ENCODE peak calls at places on chromosome 6, in eight cellular contexts. Q is heart left ventricle, L is Calu3, C is adrenal gland, R is GM13976, V is neural crest cell, Z is cardiac fibroblast, A is AG09319. D is an unnamed sample.
A peak's percentile ranks its signal among the peaks of the same experiment; 100 is the strongest.

GRCh38 chr6:72218125-72218524 is 331.8 kb downstream of the RIMS1 start:
- DNase-seq in V (peak; percentile 41), C (no peak), A (no peak), Z (peak; percentile 41), R (peak; percentile 8), L (peak; percentile 57), Q (no peak), D (no peak)

GRCh38 chr6:170177383-170178265 is 113.3 kb downstream of the DLL1 start:
- DNase-seq in L (no peak), Z (no peak), A (no peak), C (peak; percentile 20), Q (no peak), R (no peak), V (no peak), D (no peak)

GRCh38 chr6:15441215-15441868 is 195.5 kb downstream of the JARID2 start:
- DNase-seq in C (peak; percentile 34), Q (peak; percentile 35), Z (peak; percentile 87), V (peak; percentile 52), A (peak; percentile 57), L (peak; percentile 39), R (peak; percentile 51), D (no peak)

GRCh38 chr6:29745386-29745785 is 22.2 kb downstream of the HLA-F start:
- DNase-seq in L (no peak), Q (no peak), R (no peak), A (no peak), C (no peak), Z (no peak), V (no peak), D (no peak)

GRCh38 chr6:118344014-118344670 is 204.0 kb upstream of the PLN start:
- DNase-seq in L (no peak), A (no peak), R (no peak), C (no peak), V (no peak), Q (no peak), Z (no peak), D (no peak)

GRCh38 chr6:95545226-95545625 is 32.1 kb upstream of the MANEA start:
- DNase-seq in L (no peak), V (no peak), R (no peak), C (peak; percentile 14), Q (no peak), Z (peak; percentile 57), A (no peak), D (no peak)

GRCh38 chr6:617485-618100 is 39.3 kb downstream of the HUS1B start:
- DNase-seq in A (no peak), L (no peak), Z (no peak), R (no peak), V (no peak), C (no peak), Q (no peak), D (no peak)

GRCh38 chr6:53986165-53986720 is 125.0 kb upstream of the MLIP start:
- DNase-seq in A (peak; percentile 41), V (peak; percentile 15), R (peak; percentile 18), L (peak; percentile 61), C (peak; percentile 36), Z (peak; percentile 74), Q (peak; percentile 31), D (peak; percentile 68)

GRCh38 chr6:139124887-139125672 is 9.8 kb upstream of the HECA start:
- DNase-seq in Q (peak; percentile 60), L (peak; percentile 39), Z (peak; percentile 87), V (no peak), R (peak; percentile 45), A (no peak), C (peak; percentile 78), D (no peak)

GRCh38 chr6:28161410-28162079 is 19.9 kb downstream of the ZKSCAN8 start:
- DNase-seq in A (no peak), L (peak; percentile 56), C (peak; percentile 80), Q (peak; percentile 81), Z (peak; percentile 62), R (peak; percentile 90), V (peak; percentile 28), D (no peak)

GRCh38 chr6:2891768-2892170 is 11.3 kb downstream of the SERPINB9 start:
- DNase-seq in C (no peak), Z (no peak), V (no peak), R (peak; percentile 74), A (no peak), L (no peak), Q (no peak), D (peak; percentile 63)

GRCh38 chr6:136657629-136658028 is 107.4 kb upstream of the MAP7 start:
- DNase-seq in Q (no peak), L (no peak), C (no peak), R (no peak), Z (peak; percentile 50), V (no peak), A (no peak), D (no peak)

GRCh38 chr6:153537422-153537821 is 406.3 kb upstream of the RGS17 start:
- DNase-seq in Q (no peak), V (no peak), Z (no peak), A (no peak), R (no peak), L (no peak), C (no peak), D (no peak)

GRCh38 chr6:141107562-141108160 is 1025.1 kb upstream of the GJE1 start:
- DNase-seq in V (no peak), C (no peak), Z (peak; percentile 85), L (peak; percentile 6), R (no peak), Q (no peak), A (no peak), D (no peak)

GRCh38 chr6:88983532-88983931 is 20.1 kb upstream of the RNGTT start:
- DNase-seq in Q (no peak), R (no peak), L (peak; percentile 51), Z (peak; percentile 64), V (peak; percentile 14), C (peak; percentile 34), A (no peak), D (no peak)

GRCh38 chr6:56628105-56628504 is 14.6 kb downstream of the DST start:
- DNase-seq in Z (no peak), C (no peak), R (no peak), V (no peak), A (no peak), Q (no peak), L (no peak), D (no peak)

GRCh38 chr6:81938014-81938761 is 185.7 kb upstream of the TENT5A start:
- DNase-seq in C (no peak), V (no peak), A (peak; percentile 62), L (peak; percentile 58), Q (no peak), R (no peak), Z (peak; percentile 96), D (no peak)

GRCh38 chr6:11233936-11234573 is 1.6 kb upstream of the NEDD9 start:
- DNase-seq in L (no peak), C (no peak), V (no peak), R (no peak), A (no peak), Z (no peak), Q (no peak), D (no peak)

GRCh38 chr6:34457392-34457746 is 8.5 kb upstream of the PACSIN1 start:
- DNase-seq in A (no peak), R (no peak), Q (no peak), Z (no peak), C (no peak), L (no peak), V (no peak), D (no peak)

DNA sequence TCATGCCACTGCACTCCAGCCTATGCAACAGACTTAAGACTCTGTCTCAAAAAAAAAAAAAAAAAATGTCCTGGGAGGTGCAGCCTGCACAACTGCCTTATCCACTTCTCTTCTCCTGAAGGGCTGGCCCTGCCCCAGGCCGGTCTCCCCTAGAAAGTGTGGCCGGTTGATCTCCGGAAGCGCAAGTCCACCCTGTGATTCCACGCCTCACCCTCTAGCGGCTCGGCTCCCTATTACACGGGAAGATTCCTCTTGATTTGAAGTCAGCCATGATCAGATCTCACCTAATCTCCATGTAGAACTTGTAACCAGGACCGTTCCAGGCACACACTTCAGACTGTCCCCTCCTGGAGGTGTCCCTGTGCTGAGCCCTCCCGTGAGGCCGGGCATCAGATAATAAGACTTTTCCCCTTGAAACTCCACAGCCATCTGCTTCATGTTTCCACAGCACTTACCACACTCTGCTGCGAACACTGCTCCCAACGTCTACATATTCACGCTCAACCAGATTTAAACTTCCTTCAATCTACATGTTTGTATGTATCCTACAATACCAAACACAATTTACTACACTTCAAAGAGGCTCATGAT is 49.3 kb upstream of the RPS6KA2 start:
- DNase-seq in Q (no peak), A (no peak), C (no peak), Z (no peak), V (no peak), R (no peak), L (no peak), D (no peak)
- TF ChIP-seq CTCF in Q (no peak), A (no peak), C (no peak), Z (no peak), V (no peak), R (no peak), L (no peak), D (no peak)

GRCh38 chr6:134446228-134446848 is 128.4 kb upstream of the SGK1 start:
- DNase-seq in V (no peak), L (no peak), R (no peak), A (peak; percentile 95), Z (peak; percentile 51), Q (no peak), C (no peak), D (peak; percentile 71)
- TF ChIP-seq CTCF in V (no peak), L (no peak), R (no peak), A (no peak), Z (no peak), Q (no peak), C (no peak), D (no peak)

DNA sequence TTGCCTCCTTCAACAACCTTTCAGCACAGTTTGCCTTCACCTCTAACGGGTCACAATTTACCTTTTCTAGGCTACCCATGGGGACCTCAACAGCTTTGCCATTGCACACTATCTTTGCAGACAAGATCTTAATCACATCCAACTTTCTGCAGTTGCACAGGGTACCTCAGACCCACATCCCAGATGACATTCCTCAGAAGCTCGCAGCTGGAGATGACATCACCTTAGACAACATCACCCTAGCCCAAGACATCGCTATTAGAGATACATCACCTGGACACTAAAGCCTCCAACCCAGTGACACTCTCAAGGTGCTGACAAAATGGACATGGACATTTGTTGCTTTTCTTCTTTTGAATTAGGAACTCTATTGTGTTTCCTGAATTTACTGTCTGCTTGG is 38.6 kb upstream of the RPP40 start:
- DNase-seq in V (no peak), L (no peak), Q (no peak), C (no peak), A (no peak), R (no peak), Z (no peak), D (no peak)
- TF ChIP-seq CTCF in V (no peak), L (no peak), Q (no peak), C (no peak), A (no peak), R (no peak), Z (no peak), D (no peak)

DNA sequence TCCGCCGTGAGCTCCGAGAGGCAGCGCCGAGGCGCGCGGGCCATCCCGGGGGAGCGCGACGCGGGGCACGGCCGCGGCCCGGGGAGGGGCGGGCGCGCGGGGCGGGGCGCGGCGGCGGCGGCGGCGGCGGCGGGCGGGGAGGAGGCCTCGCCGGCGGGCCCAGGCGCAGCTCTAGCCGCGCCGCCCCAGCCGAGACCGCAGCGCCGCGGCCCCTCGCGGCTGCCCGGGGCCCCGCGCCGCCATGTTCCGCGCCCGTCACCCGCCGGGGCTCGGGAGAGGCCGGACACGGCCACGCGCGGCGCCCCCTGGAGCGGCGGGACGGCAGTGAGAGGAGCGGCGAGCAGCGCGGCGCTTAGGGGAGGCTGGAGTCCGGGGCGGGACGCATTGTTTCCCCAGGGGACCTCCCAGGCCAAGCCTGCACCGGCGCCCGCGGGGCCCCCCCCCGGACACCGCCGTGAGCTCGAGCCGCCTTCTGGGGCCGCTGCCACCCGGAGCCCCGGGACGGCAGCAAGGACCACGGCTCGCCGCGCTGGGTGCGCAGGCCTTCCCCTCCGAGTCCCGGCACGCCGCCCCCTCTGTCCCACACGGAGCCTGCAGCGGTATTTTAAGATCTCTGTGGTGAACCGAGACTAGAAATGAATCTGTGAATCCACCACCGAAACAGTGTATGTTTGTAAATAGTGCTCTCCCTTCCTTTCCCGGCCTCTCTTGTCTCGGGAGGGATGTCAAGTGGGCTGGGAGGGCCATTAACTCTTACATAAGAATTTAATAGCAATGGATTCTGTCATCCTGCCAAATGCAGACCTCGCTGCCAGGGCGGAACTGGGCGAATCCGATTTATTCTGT is at the start of gene KIF13A:
- DNase-seq in Q (peak; percentile 81), V (peak; percentile 50), Z (peak; percentile 63), R (peak; percentile 80), C (peak; percentile 71), A (no peak), L (peak; percentile 65), D (peak; percentile 70)
- TF ChIP-seq CTCF in Q (peak; percentile 39), V (peak; percentile 46), Z (peak; percentile 2), R (peak; percentile 20), C (no peak), A (peak; percentile 5), L (no peak), D (no peak)

D was measured in retinal pigment epithelial cell.